ENCODE peak calls at places on chromosomes 3 and 15, in seven cellular contexts. A is trophoblast cell, H is neuronal stem cell, Q is H9, C is IMR-90, X is mesenchymal stem cell, O is H1. F is an unnamed sample.

GRCh38 chr3:114650808-114651207 is 357.0 kb downstream of the TIGIT start:
- DNase-seq in A (no peak), X (peak; percentile 14), C (peak; percentile 73), H (no peak), O (no peak), Q (no peak), F (no peak)

GRCh38 chr15:60017538-60018199 is 13.6 kb downstream of the FOXB1 start:
- DNase-seq in X (no peak), H (no peak), C (no peak), Q (no peak), O (no peak), A (no peak), F (no peak)

GRCh38 chr3:189712906-189713483 is 81.8 kb downstream of the TP63 start:
- DNase-seq in H (no peak), X (peak; percentile 79), C (peak; percentile 29), O (no peak), Q (no peak), A (no peak), F (no peak)

GRCh38 chr15:45631831-45632230 is 3.0 kb upstream of the SQOR start:
- DNase-seq in C (peak; percentile 45), A (no peak), O (no peak), X (peak; percentile 44), Q (no peak), H (no peak), F (no peak)

GRCh38 chr3:146504546-146505197 is 35.3 kb upstream of the PLSCR2 start:
- DNase-seq in A (peak; percentile 79), O (no peak), Q (peak; percentile 57), X (peak; percentile 28), H (no peak), C (no peak), F (peak; percentile 96)

GRCh38 chr15:67135494-67135893 is 70.1 kb downstream of the SMAD3 start:
- DNase-seq in X (peak; percentile 80), C (peak; percentile 93), H (no peak), O (no peak), Q (no peak), A (no peak), F (no peak)

GRCh38 chr15:65249641-65250040 is 37.0 kb downstream of the PARP16 start:
- DNase-seq in C (peak; percentile 30), O (no peak), X (no peak), Q (no peak), A (no peak), H (no peak), F (no peak)

GRCh38 chr3:192106528-192106927 is 620.8 kb downstream of the FGF12 start:
- DNase-seq in H (no peak), A (no peak), Q (no peak), C (no peak), O (no peak), X (no peak), F (no peak)

GRCh38 chr3:177521305-177521704 is 324.0 kb upstream of the TBL1XR1 start:
- DNase-seq in A (peak; percentile 81), O (peak; percentile 33), C (no peak), H (no peak), X (no peak), Q (peak; percentile 72), F (peak; percentile 79)

GRCh38 chr3:42802876-42803799 is 1.2 kb downstream of the HIGD1A start:
- DNase-seq in H (peak; percentile 36), Q (peak; percentile 34), C (peak; percentile 22), A (peak; percentile 2), O (no peak), X (peak; percentile 52), F (peak; percentile 70)

GRCh38 chr15:25707656-25708365 is 155.3 kb downstream of the ATP10A start:
- DNase-seq in X (no peak), C (no peak), O (no peak), Q (no peak), H (no peak), A (no peak), F (no peak)

GRCh38 chr3:150371741-150372254 is 36.3 kb upstream of the TSC22D2 start:
- DNase-seq in Q (no peak), H (peak; percentile 12), A (peak; percentile 91), C (peak; percentile 99), O (no peak), X (peak; percentile 98), F (peak; percentile 95)

GRCh38 chr15:28947241-28947674 is 61.5 kb downstream of the APBA2 start:
- DNase-seq in O (no peak), A (no peak), H (no peak), Q (no peak), X (no peak), C (no peak), F (no peak)

GRCh38 chr3:71514621-71515020 is 68.9 kb downstream of the FOXP1 start:
- DNase-seq in H (no peak), O (no peak), Q (no peak), C (peak; percentile 22), X (no peak), A (peak; percentile 86), F (no peak)

GRCh38 chr3:126360714-126361060 is 3.5 kb upstream of the KLF15 start:
- DNase-seq in O (no peak), Q (no peak), X (no peak), H (no peak), C (no peak), A (no peak), F (no peak)

GRCh38 chr3:128482857-128483656 is 9.9 kb downstream of the GATA2 start:
- DNase-seq in C (peak; percentile 84), H (no peak), Q (peak; percentile 48), X (peak; percentile 71), A (peak; percentile 75), O (no peak), F (peak; percentile 75)

GRCh38 chr3:114179575-114179974 is 723 bp upstream of the DRD3 start:
- DNase-seq in O (no peak), Q (peak; percentile 52), X (peak; percentile 24), H (no peak), A (no peak), C (peak; percentile 32), F (peak; percentile 72)

GRCh38 chr3:16189201-16189600 is 14.7 kb downstream of the GALNT15 start:
- DNase-seq in A (no peak), X (no peak), Q (no peak), O (no peak), C (no peak), H (no peak), F (no peak)

GRCh38 chr3:55750525-55750924 is 263.4 kb upstream of the WNT5A start:
- DNase-seq in Q (no peak), H (no peak), C (peak; percentile 87), O (no peak), A (peak; percentile 68), X (peak; percentile 93), F (no peak)

GRCh38 chr3:87173071-87173470 is 54.0 kb upstream of the CHMP2B start:
- DNase-seq in O (no peak), A (no peak), C (no peak), X (no peak), H (no peak), Q (no peak), F (no peak)

GRCh38 chr3:122938756-122939425 is 88.7 kb downstream of the SEMA5B start:
- DNase-seq in A (peak; percentile 55), X (no peak), O (no peak), C (no peak), Q (no peak), H (no peak), F (no peak)

GRCh38 chr3:32814371-32814770 is 3.4 kb upstream of the TRIM71 start:
- DNase-seq in C (no peak), X (no peak), A (no peak), H (no peak), O (no peak), Q (no peak), F (no peak)

GRCh38 chr3:165983284-165983683 is 146.1 kb upstream of the BCHE start:
- DNase-seq in X (peak; percentile 41), Q (no peak), A (no peak), O (no peak), C (no peak), H (no peak), F (peak; percentile 46)

GRCh38 chr15:81910997-81911396 is 134.8 kb downstream of the MEX3B start:
- DNase-seq in A (no peak), Q (no peak), H (no peak), C (no peak), X (no peak), O (no peak), F (no peak)

GRCh38 chr15:81914734-81915234 is 131.0 kb downstream of the MEX3B start:
- DNase-seq in X (no peak), Q (no peak), C (no peak), A (no peak), H (no peak), O (no peak), F (no peak)

GRCh38 chr15:81909229-81910087 is 136.4 kb downstream of the MEX3B start:
- DNase-seq in O (no peak), C (peak; percentile 42), A (no peak), Q (no peak), X (no peak), H (no peak), F (peak; percentile 18)

GRCh38 chr15:81914333-81914732 is 131.5 kb downstream of the MEX3B start:
- DNase-seq in A (no peak), X (no peak), Q (no peak), C (no peak), O (no peak), H (no peak), F (no peak)

GRCh38 chr15:81911572-81911971 is 134.2 kb downstream of the MEX3B start:
- DNase-seq in A (no peak), H (no peak), Q (no peak), X (no peak), O (no peak), C (no peak), F (no peak)
- H3K18ac ChIP-seq in A (no peak overlapping the region), H (no peak overlapping the region), Q (no peak overlapping the region), X (no peak overlapping the region), O (no peak overlapping the region), C (peak overlapping the region; percentile 74), F (no peak overlapping the region)

GRCh38 chr15:69055251-69055650 is 40.8 kb downstream of the NOX5 start:
- DNase-seq in O (no peak), X (no peak), A (no peak), H (no peak), Q (no peak), C (no peak), F (no peak)
- H2BK120ac ChIP-seq in O (no peak overlapping the region), X (no peak overlapping the region), A (no peak overlapping the region), H (no peak overlapping the region), Q (no peak overlapping the region), C (no peak overlapping the region), F (no peak overlapping the region)

GRCh38 chr3:172065534-172065933 is 26.2 kb downstream of the FNDC3B start:
- DNase-seq in A (no peak), X (peak; percentile 60), H (no peak), C (peak; percentile 92), Q (no peak), O (no peak), F (no peak)
- H3K4me1 ChIP-seq in A (no peaks in the 10 kb centered on the region), X (peaks cover 16% of the 10 kb centered on the region), H (peaks cover 9% of the 10 kb centered on the region), C (peaks cover 20% of the 10 kb centered on the region), Q (peaks cover 9% of the 10 kb centered on the region), O (peaks cover 10% of the 10 kb centered on the region), F (peaks cover 12% of the 10 kb centered on the region)

GRCh38 chr15:38071211-38071972 is 137.0 kb downstream of the TMCO5A start:
- DNase-seq in O (no peak), H (no peak), X (no peak), A (peak; percentile 38), Q (no peak), C (no peak), F (no peak)
- H3K18ac ChIP-seq in O (no peak overlapping the region), H (no peak overlapping the region), X (no peak overlapping the region), A (no peak overlapping the region), Q (no peak overlapping the region), C (no peak overlapping the region), F (no peak overlapping the region)

F was measured in mesendoderm.